ENCODE peak calls at places on chromosome 16, in seven cellular contexts. Y is ELF-1; D is bronchial epithelial cell; E is activated T-helper 1 cell treated with anti-CD3 and anti-CD28 coated beads, Interleukin-12 subunit alpha, Interleukin-12 subunit beta, Interleukin-2, Interleukin-4 antibody, amounts not matched to agents 30 ng/mL and 10 ng/mL and 1 ng/mL, durations not matched to agents 14 hours and 24 hours and 36 hours; I is H54; H is trophoblast cell; U is NCI-H1694 treated with DMSO at 0.1 percent for 48 hours. B is an unnamed sample.

GRCh38 chr16:68332411-68333121 is 21.7 kb downstream of the PRMT7 start:
- DNase-seq in Y (peak; percentile 21), D (peak; percentile 33), E (no peak), I (no peak), H (peak; percentile 62), U (no peak), B (no peak)

GRCh38 chr16:49876716-49877129 is 20.8 kb upstream of the ZNF423 start:
- DNase-seq in Y (peak; percentile 94), D (no peak), E (peak; percentile 13), I (peak; percentile 72), H (peak; percentile 63), U (no peak), B (no peak)

GRCh38 chr16:84854759-84855158 is 35.0 kb downstream of the CRISPLD2 start:
- DNase-seq in Y (no peak), D (peak; percentile 29), E (no peak), I (no peak), H (no peak), U (no peak), B (no peak)

GRCh38 chr16:89358030-89359005 is 132.0 kb downstream of the ANKRD11 start:
- DNase-seq in Y (no peak), D (no peak), E (peak; percentile 42), I (no peak), H (no peak), U (no peak), B (no peak)

GRCh38 chr16:27199747-27200146 is 3.6 kb upstream of the KDM8 start:
- DNase-seq in Y (no peak), D (no peak), E (peak; percentile 40), I (no peak), H (no peak), U (no peak), B (no peak)

GRCh38 chr16:67872631-67873434 is at the start of gene EDC4:
- DNase-seq in Y (peak; percentile 81), D (no peak), E (peak; percentile 89), I (peak; percentile 68), H (peak; percentile 81), U (peak; percentile 3), B (peak; percentile 76)

GRCh38 chr16:75096730-75097129 is 19.9 kb downstream of the LDHD start:
- DNase-seq in Y (peak; percentile 92), D (peak; percentile 75), E (no peak), I (no peak), H (peak; percentile 85), U (no peak), B (peak; percentile 77)

GRCh38 chr16:31869511-31870201 is 4.0 kb upstream of the ZNF267 start:
- DNase-seq in Y (no peak), D (peak; percentile 91), E (peak; percentile 81), I (peak; percentile 49), H (peak; percentile 25), U (no peak), B (peak; percentile 16)

GRCh38 chr16:88045820-88046303 is 94.6 kb downstream of the BANP start:
- DNase-seq in Y (no peak), D (no peak), E (no peak), I (no peak), H (no peak), U (no peak), B (no peak)

GRCh38 chr16:82011199-82011641 is at the start of gene SDR42E1:
- DNase-seq in Y (no peak), D (peak; percentile 64), E (peak; percentile 42), I (no peak), H (no peak), U (no peak), B (peak; percentile 63)

GRCh38 chr16:28513484-28514181 is 7.0 kb upstream of the IL27 start:
- DNase-seq in Y (no peak), D (peak; percentile 35), E (no peak), I (no peak), H (no peak), U (no peak), B (peak; percentile 35)

GRCh38 chr16:6122401-6122800 is 1024.8 kb upstream of the EEF2KMT start:
- DNase-seq in Y (no peak), D (no peak), E (no peak), I (no peak), H (no peak), U (no peak), B (no peak)

GRCh38 chr16:56424791-56425438 is 430 bp downstream of the AMFR start:
- DNase-seq in Y (peak; percentile 38), D (no peak), E (peak; percentile 26), I (peak; percentile 14), H (no peak), U (no peak), B (no peak)

GRCh38 chr16:76207270-76207669 is 69.9 kb upstream of the CNTNAP4 start:
- DNase-seq in Y (peak; percentile 33), D (no peak), E (no peak), I (no peak), H (no peak), U (no peak), B (no peak)

GRCh38 chr16:83967838-83968482 is at the start of gene NECAB2:
- DNase-seq in Y (no peak), D (no peak), E (no peak), I (peak; percentile 90), H (no peak), U (no peak), B (no peak)

GRCh38 chr16:11665071-11665491 is 3.2 kb upstream of the SNN start:
- DNase-seq in Y (no peak), D (no peak), E (no peak), I (no peak), H (no peak), U (peak; percentile 85), B (no peak)

GRCh38 chr16:70276392-70276791 is 12.9 kb downstream of the AARS1 start:
- DNase-seq in Y (no peak), D (no peak), E (no peak), I (no peak), H (no peak), U (no peak), B (no peak)

GRCh38 chr16:9384141-9384540 is 292.7 kb downstream of the HAPSTR1 start:
- DNase-seq in Y (no peak), D (no peak), E (no peak), I (no peak), H (no peak), U (no peak), B (no peak)

GRCh38 chr16:4529085-4530060 is 9.2 kb downstream of the CDIP1 start:
- DNase-seq in Y (peak; percentile 90), D (peak; percentile 82), E (no peak), I (peak; percentile 48), H (no peak), U (no peak), B (no peak)

GRCh38 chr16:53515811-53516210 is 12.8 kb upstream of the AKTIP start:
- DNase-seq in Y (no peak), D (no peak), E (no peak), I (no peak), H (no peak), U (no peak), B (no peak)

GRCh38 chr16:27432600-27432957 is 30.6 kb downstream of the IL21R start:
- DNase-seq in Y (no peak), D (peak; percentile 71), E (no peak), I (peak; percentile 47), H (peak; percentile 83), U (no peak), B (peak; percentile 40)

GRCh38 chr16:82088483-82088882 is 53.4 kb downstream of the HSD17B2 start:
- DNase-seq in Y (no peak), D (no peak), E (no peak), I (no peak), H (no peak), U (no peak), B (no peak)

GRCh38 chr16:85168732-85169256 is 56.5 kb upstream of the CIBAR2 start:
- DNase-seq in Y (peak; percentile 49), D (no peak), E (no peak), I (peak; percentile 91), H (no peak), U (no peak), B (peak; percentile 28)

GRCh38 chr16:87178977-87179376 is 138.2 kb downstream of the C16orf95 start:
- DNase-seq in Y (peak; percentile 32), D (peak; percentile 13), E (no peak), I (peak; percentile 79), H (no peak), U (no peak), B (no peak)

GRCh38 chr16:75532142-75532765 is 3.7 kb downstream of the CHST5 start:
- DNase-seq in Y (no peak), D (no peak), E (no peak), I (no peak), H (no peak), U (no peak), B (no peak)

GRCh38 chr16:53775821-53776431 is 72.0 kb downstream of the FTO start:
- DNase-seq in Y (peak; percentile 49), D (peak; percentile 95), E (no peak), I (peak; percentile 29), H (peak; percentile 37), U (no peak), B (peak; percentile 94)

GRCh38 chr16:79310734-79311133 is 289.8 kb downstream of the MAF start:
- DNase-seq in Y (no peak), D (no peak), E (no peak), I (no peak), H (no peak), U (no peak), B (no peak)

GRCh38 chr16:86925067-86925791 is 346.9 kb downstream of the FOXL1 start:
- DNase-seq in Y (peak; percentile 55), D (no peak), E (no peak), I (peak; percentile 89), H (no peak), U (no peak), B (no peak)

GRCh38 chr16:84839054-84839453 is 19.3 kb downstream of the CRISPLD2 start:
- DNase-seq in Y (no peak), D (peak; percentile 16), E (no peak), I (no peak), H (no peak), U (peak; percentile 7), B (no peak)

GRCh38 chr16:77300232-77300631 is 101.0 kb downstream of the SYCE1L start:
- DNase-seq in Y (no peak), D (no peak), E (no peak), I (no peak), H (no peak), U (no peak), B (peak; percentile 40)

GRCh38 chr16:3902731-3903130 is 22.2 kb upstream of the CREBBP start:
- DNase-seq in Y (no peak), D (no peak), E (no peak), I (no peak), H (no peak), U (no peak), B (no peak)

GRCh38 chr16:10646228-10646580 is 48.5 kb downstream of the TEKT5 start:
- DNase-seq in Y (no peak), D (no peak), E (no peak), I (no peak), H (no peak), U (no peak), B (no peak)

GRCh38 chr16:17676171-17676570 is 205.4 kb upstream of the XYLT1 start:
- DNase-seq in Y (no peak), D (no peak), E (no peak), I (no peak), H (no peak), U (no peak), B (no peak)